ENCODE peak calls at places on chromosomes 5 and 9, in five cellular contexts. N, C, S, O and P are unnamed samples.

GRCh38 chr9:127049044-127049443 is 73.4 kb downstream of the ANGPTL2 start:
- DNase-seq in O (peak), S (no peak), C (peak), N (no peak), P (peak)

GRCh38 chr9:114278881-114279570 is 43.9 kb upstream of the ORM1 start:
- DNase-seq in C (peak), N (no peak), S (no peak), O (no peak), P (peak)

GRCh38 chr5:124538931-124539330 is 207.5 kb downstream of the ZNF608 start:
- DNase-seq in N (no peak), C (no peak), O (no peak), S (no peak), P (no peak)

GRCh38 chr5:5738797-5739489 is 316.5 kb downstream of the ICE1 start:
- DNase-seq in S (no peak), N (no peak), O (no peak), C (no peak), P (no peak)

GRCh38 chr5:138241688-138242547 is 28.8 kb upstream of the CDC23 start:
- DNase-seq in C (no peak), N (peak), O (peak), S (peak), P (peak)

GRCh38 chr9:136527721-136528710 is 17.8 kb downstream of the NOTCH1 start:
- DNase-seq in C (peak), N (no peak), O (no peak), S (peak), P (peak)

GRCh38 chr5:32443541-32444190 is 874 bp downstream of the ZFR start:
- DNase-seq in N (no peak), S (peak), O (peak), C (peak), P (peak)

GRCh38 chr5:78132507-78132906 is 162.0 kb downstream of the AP3B1 start:
- DNase-seq in S (no peak), N (no peak), O (no peak), C (no peak), P (no peak)

GRCh38 chr9:692636-693459 is 148.6 kb upstream of the DMRT1 start:
- DNase-seq in C (no peak), N (peak), S (no peak), O (no peak), P (no peak)

GRCh38 chr9:8036914-8037524 is 237.4 kb upstream of the DMAC1 start:
- DNase-seq in C (no peak), O (no peak), S (no peak), N (no peak), P (no peak)

GRCh38 chr5:168227973-168228615 is 63.4 kb upstream of the WWC1 start:
- DNase-seq in O (no peak), C (no peak), N (no peak), S (no peak), P (peak)

GRCh38 chr5:67693956-67694564 is 497.5 kb upstream of the CD180 start:
- DNase-seq in C (no peak), O (no peak), S (no peak), N (no peak), P (no peak)

GRCh38 chr5:115396698-115397097 is 100.2 kb upstream of the CCDC112 start:
- DNase-seq in O (no peak), N (no peak), S (no peak), C (no peak), P (no peak)

GRCh38 chr5:116573279-116573616 is 1.4 kb downstream of the SEMA6A start:
- DNase-seq in N (no peak), S (no peak), O (peak), C (peak), P (no peak)

GRCh38 chr5:132493241-132493640 is 2.7 kb upstream of the IRF1 start:
- DNase-seq in N (no peak), O (no peak), S (no peak), C (no peak), P (no peak)

GRCh38 chr5:67770431-67771025 is 445.0 kb upstream of the PIK3R1 start:
- DNase-seq in N (peak), S (peak), C (peak), O (no peak), P (peak)

GRCh38 chr9:114787781-114788498 is 17.9 kb downstream of the TNFSF15 start:
- DNase-seq in C (no peak), S (no peak), O (no peak), N (no peak), P (no peak)

GRCh38 chr5:159301351-159301911 is 28.9 kb downstream of the IL12B start:
- DNase-seq in N (no peak), S (no peak), O (no peak), C (no peak), P (no peak)

GRCh38 chr9:22052376-22052945 is 43.4 kb upstream of the CDKN2B start:
- DNase-seq in O (peak), C (no peak), N (peak), S (no peak), P (no peak)

GRCh38 chr9:81032030-81032572 is 657.2 kb downstream of the TLE1 start:
- DNase-seq in O (no peak), N (peak), S (no peak), C (peak), P (peak)

GRCh38 chr9:95635986-95636600 is 119.3 kb upstream of the PTCH1 start:
- DNase-seq in C (no peak), O (no peak), S (no peak), N (no peak), P (no peak)

GRCh38 chr5:78530342-78531096 is 118.1 kb downstream of the LHFPL2 start:
- DNase-seq in N (no peak), O (peak), S (peak), C (peak), P (no peak)

GRCh38 chr9:120876842-120877240 is at the start of gene PHF19:
- DNase-seq in S (no peak), O (no peak), N (peak), C (peak), P (no peak)

GRCh38 chr5:67089200-67089725 is 107.3 kb downstream of the CD180 start:
- DNase-seq in C (no peak), N (no peak), S (no peak), O (no peak), P (no peak)

GRCh38 chr9:99931155-99931840 is 24.8 kb downstream of the STX17 start:
- DNase-seq in C (no peak), N (no peak), O (no peak), S (no peak), P (no peak)

GRCh38 chr5:451587-452458 is 8.8 kb downstream of the EXOC3 start:
- DNase-seq in S (no peak), N (no peak), C (no peak), O (no peak), P (no peak)

GRCh38 chr5:10600629-10601245 is 36.9 kb downstream of the ANKRD33B start:
- DNase-seq in N (no peak), C (no peak), S (no peak), O (no peak), P (no peak)

GRCh38 chr9:93965830-93966577 is 10.8 kb upstream of the BARX1 start:
- DNase-seq in O (no peak), S (no peak), N (no peak), C (no peak), P (no peak)

GRCh38 chr5:139745800-139746690 is 49.6 kb upstream of the PSD2 start:
- DNase-seq in S (peak), O (peak), C (peak), N (peak), P (peak)

GRCh38 chr9:68999393-69000105 is 14.4 kb downstream of the PRKACG start:
- DNase-seq in C (peak), N (peak), O (peak), S (peak), P (peak)

GRCh38 chr5:55176176-55176818 is 3.3 kb upstream of the CDC20B start:
- DNase-seq in N (peak), C (peak), O (peak), S (peak), P (peak)

GRCh38 chr5:151664694-151665583 is 21.8 kb downstream of the SPARC start:
- DNase-seq in O (peak), C (no peak), S (no peak), N (no peak), P (no peak)

GRCh38 chr5:140042551-140043507 is at the start of gene NRG2:
- DNase-seq in C (peak), S (peak), N (peak), O (peak), P (peak)

GRCh38 chr9:21070171-21070571 is 7.6 kb downstream of the IFNB1 start:
- DNase-seq in O (peak), S (no peak), N (no peak), C (peak), P (peak)

GRCh38 chr9:34037626-34038025 is 11.1 kb downstream of the UBAP2 start:
- DNase-seq in S (no peak), C (no peak), N (no peak), O (no peak), P (no peak)

GRCh38 chr9:83034587-83034986 is 28.4 kb downstream of the RASEF start:
- DNase-seq in O (no peak), S (no peak), C (peak), N (no peak), P (no peak)

GRCh38 chr5:886716-887325 is 5.8 kb downstream of the BRD9 start:
- DNase-seq in S (no peak), C (no peak), N (no peak), O (no peak), P (no peak)

GRCh38 chr9:72415948-72416347 is 50.9 kb upstream of the ZFAND5 start:
- DNase-seq in O (no peak), S (no peak), C (no peak), N (no peak), P (no peak)
- TF ChIP-seq CTCF in O (no peak), S (no peak), C (no peak), N (no peak), P (no peak)

GRCh38 chr9:37911271-37911681 is 7.3 kb upstream of the SLC25A51 start:
- DNase-seq in N (no peak), C (no peak), S (no peak), O (no peak), P (no peak)
- TF ChIP-seq MYC in N (no peak), C (no peak), S (no peak), O (no peak), P (no peak)

GRCh38 chr5:176550275-176550831 is 1.2 kb downstream of the CDHR2 start:
- DNase-seq in S (no peak), C (no peak), N (no peak), O (no peak), P (peak)
- H3K4me3 ChIP-seq in S (no peak), C (no peak), N (peak), O (no peak), P (no peak)

DNA sequence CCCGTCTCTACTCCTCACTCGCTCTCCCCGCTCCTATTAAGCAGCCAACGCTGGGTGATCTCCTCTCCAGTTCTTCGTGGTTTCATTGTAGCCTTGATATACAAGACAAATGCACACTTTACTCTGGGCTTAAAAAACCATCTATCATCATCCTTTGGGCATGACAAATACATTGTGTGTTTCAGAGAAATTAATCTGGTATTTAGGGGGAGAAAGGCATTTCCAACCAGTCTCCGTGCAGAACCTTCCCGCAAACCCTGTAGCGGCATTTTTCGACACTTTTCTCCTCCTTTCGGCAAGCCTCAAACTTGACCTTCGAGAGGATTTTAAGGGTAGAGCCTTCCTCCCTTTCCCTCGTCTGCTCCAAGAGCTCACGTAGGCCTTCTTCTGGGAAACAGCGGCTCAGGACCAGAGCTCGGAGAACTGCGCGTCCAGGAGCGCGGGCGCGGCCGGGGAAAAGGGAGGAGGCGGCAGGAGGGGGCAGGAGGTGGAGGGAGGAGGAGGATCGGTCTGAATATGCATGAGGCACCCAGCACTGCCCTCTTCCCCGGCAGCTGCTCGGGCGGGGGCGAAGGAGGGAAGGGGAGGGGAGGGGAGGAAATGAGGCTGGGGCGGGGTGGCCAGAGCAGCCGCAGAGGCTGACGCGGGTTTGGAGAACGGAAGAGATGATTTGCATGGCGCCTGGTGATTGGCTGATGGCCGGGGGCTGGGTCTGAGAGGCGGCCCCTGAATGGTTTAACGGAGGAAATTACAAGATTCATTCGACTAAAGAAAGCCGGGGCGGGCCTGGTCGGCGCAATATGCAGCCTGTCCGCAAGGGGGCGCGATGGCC is 127.6 kb downstream of the TMEM161B start:
- DNase-seq in O (peak), C (peak), S (peak), N (peak), P (peak)
- TF ChIP-seq CTCF in O (peak), C (peak), S (peak), N (peak), P (peak)

DNA sequence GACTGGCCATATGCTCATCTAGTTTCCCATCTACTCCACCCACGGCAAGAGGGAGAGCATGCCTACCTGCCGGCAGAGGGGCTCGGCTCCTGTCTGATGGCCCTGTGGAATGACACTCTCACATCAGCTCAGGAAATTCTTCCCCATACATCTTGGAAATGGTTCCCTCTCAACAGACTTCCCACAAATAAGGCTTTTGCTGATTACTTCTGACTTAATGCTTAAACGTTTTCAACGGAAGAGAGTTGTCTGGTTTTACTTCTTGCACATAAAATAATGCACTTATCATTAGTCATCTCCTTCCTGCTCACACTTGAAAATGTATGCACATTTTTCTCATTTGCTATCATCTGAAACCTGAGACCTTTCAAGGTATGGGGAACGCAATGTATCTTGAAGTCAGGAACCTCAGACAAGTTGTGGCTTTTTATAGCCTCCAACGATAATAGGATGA is 129.5 kb downstream of the TTLL11 start:
- DNase-seq in C (no peak), S (no peak), N (no peak), O (peak), P (peak)
- TF ChIP-seq MYC in C (no peak), S (no peak), N (no peak), O (no peak), P (no peak)

GRCh38 chr9:70902171-70902570 is 219.2 kb downstream of the TRPM3 start:
- DNase-seq in C (no peak), O (peak), S (no peak), N (no peak), P (no peak)
- H3K4me3 ChIP-seq in C (no peak), O (no peak), S (no peak), N (no peak), P (no peak)